ENCODE peak calls at places on chromosomes 12 and 14, in nine cellular contexts. T, B, H, A, Z, S, N, X and U are unnamed samples.

GRCh38 chr14:98931911-98932310 is 340.1 kb downstream of the BCL11B start:
- DNase-seq in X (no peak), S (no peak), A (no peak), H (peak; percentile 80), Z (no peak), T (peak; percentile 33), N (no peak), B (no peak), U (no peak)

GRCh38 chr12:13135336-13136178 is 32.1 kb upstream of the GSG1 start:
- DNase-seq in H (no peak), B (peak; percentile 89), X (no peak), A (no peak), S (no peak), N (peak; percentile 78), Z (peak; percentile 96), T (no peak), U (peak; percentile 81)

GRCh38 chr14:59213368-59214315 is 25.2 kb downstream of the DAAM1 start:
- DNase-seq in Z (no peak), H (no peak), A (no peak), B (peak; percentile 31), T (no peak), S (no peak), N (no peak), X (no peak), U (no peak)

GRCh38 chr12:68157295-68157871 is 2.2 kb downstream of the IFNG start:
- DNase-seq in X (no peak), A (no peak), B (no peak), N (no peak), H (no peak), Z (no peak), S (no peak), T (no peak), U (no peak)

GRCh38 chr12:124254126-124254525 is 40.8 kb upstream of the RFLNA start:
- DNase-seq in X (no peak), Z (no peak), B (no peak), S (no peak), A (no peak), N (no peak), T (no peak), H (no peak), U (no peak)

GRCh38 chr12:104519190-104519857 is 62.6 kb downstream of the CHST11 start:
- DNase-seq in B (no peak), A (no peak), Z (no peak), X (no peak), H (no peak), T (peak; percentile 16), N (no peak), S (no peak), U (no peak)

GRCh38 chr14:47278233-47278842 is 397.1 kb downstream of the MDGA2 start:
- DNase-seq in H (peak; percentile 0), S (peak; percentile 66), T (peak; percentile 0), A (peak; percentile 53), Z (peak; percentile 12), N (peak; percentile 70), B (peak; percentile 45), X (no peak), U (peak; percentile 80)

GRCh38 chr14:70919774-70920173 is 12.5 kb downstream of the PCNX1 start:
- DNase-seq in T (no peak), B (peak; percentile 48), S (no peak), A (no peak), N (no peak), Z (no peak), X (no peak), H (no peak), U (no peak)

GRCh38 chr14:101007004-101007614 is 103.6 kb upstream of the RTL1 start:
- DNase-seq in H (no peak), Z (no peak), S (no peak), B (no peak), N (no peak), X (no peak), A (no peak), T (no peak), U (no peak)

GRCh38 chr14:75720828-75721227 is 59.8 kb downstream of the TTLL5 start:
- DNase-seq in T (no peak), Z (no peak), N (no peak), S (no peak), A (no peak), X (no peak), H (no peak), B (peak; percentile 47), U (peak; percentile 85)

GRCh38 chr14:92386637-92387036 is 63.7 kb downstream of the SLC24A4 start:
- DNase-seq in Z (no peak), T (no peak), H (no peak), A (no peak), X (no peak), B (no peak), S (no peak), N (no peak), U (no peak)

GRCh38 chr12:122820138-122820537 is 15.1 kb upstream of the HIP1R start:
- DNase-seq in S (no peak), B (no peak), T (no peak), Z (no peak), A (no peak), N (no peak), H (no peak), X (no peak), U (no peak)